ENCODE peak calls at places on chromosomes 11 and 22, in eight cellular contexts. S is Calu3, C is fibroblast of villous mesenchyme, U is uterus, B is GM20000, X is IMR-90, E is tibial nerve, A is foreskin fibroblast. Q is an unnamed sample.

GRCh38 chr11:116062526-116063171 is 558.4 kb upstream of the CADM1 start:
- DNase-seq in S (no peak), C (no peak), U (no peak), B (peak; percentile 27), X (no peak), E (no peak), A (no peak), Q (no peak)

GRCh38 chr11:22928207-22928917 is 68.1 kb upstream of the CCDC179 start:
- DNase-seq in S (no peak), C (no peak), U (no peak), B (no peak), X (no peak), E (no peak), A (no peak), Q (no peak)

GRCh38 chr11:121889931-121890330 is 226.1 kb downstream of the BLID start:
- DNase-seq in S (no peak), C (peak; percentile 16), U (no peak), B (no peak), X (peak; percentile 73), E (no peak), A (peak; percentile 58), Q (no peak)

GRCh38 chr22:19824197-19825015 is 30.3 kb downstream of the GNB1L start:
- DNase-seq in S (no peak), C (no peak), U (no peak), B (no peak), X (no peak), E (no peak), A (no peak), Q (no peak)

GRCh38 chr11:68146010-68146540 is 24.9 kb upstream of the CHKA start:
- DNase-seq in S (peak; percentile 96), C (no peak), U (peak; percentile 41), B (no peak), X (no peak), E (peak; percentile 78), A (no peak), Q (no peak)

GRCh38 chr22:18088825-18089568 is 11.2 kb downstream of the PEX26 start:
- DNase-seq in S (no peak), C (no peak), U (no peak), B (no peak), X (no peak), E (no peak), A (no peak), Q (no peak)

GRCh38 chr11:12691473-12691872 is 17.3 kb downstream of the TEAD1 start:
- DNase-seq in S (no peak), C (peak; percentile 93), U (no peak), B (no peak), X (peak; percentile 86), E (no peak), A (peak; percentile 75), Q (no peak)

GRCh38 chr11:74679513-74679865 is 51.7 kb downstream of the CHRDL2 start:
- DNase-seq in S (no peak), C (no peak), U (no peak), B (no peak), X (no peak), E (no peak), A (no peak), Q (no peak)

GRCh38 chr22:39204216-39204615 is 40.6 kb downstream of the PDGFB start:
- DNase-seq in S (no peak), C (no peak), U (no peak), B (no peak), X (no peak), E (no peak), A (no peak), Q (no peak)

GRCh38 chr11:35289821-35290220 is 129.5 kb downstream of the SLC1A2 start:
- DNase-seq in S (no peak), C (peak; percentile 42), U (no peak), B (no peak), X (peak; percentile 60), E (no peak), A (peak; percentile 69), Q (no peak)

GRCh38 chr11:86244063-86244521 is 461 bp upstream of the EED start:
- DNase-seq in S (peak; percentile 82), C (no peak), U (peak; percentile 84), B (peak; percentile 89), X (peak; percentile 84), E (peak; percentile 76), A (peak; percentile 77), Q (peak; percentile 40)

GRCh38 chr11:10659339-10660216 is 34.0 kb downstream of the IRAG1 start:
- DNase-seq in S (peak; percentile 60), C (peak; percentile 87), U (peak; percentile 68), B (no peak), X (peak; percentile 95), E (peak; percentile 64), A (peak; percentile 95), Q (no peak)

GRCh38 chr22:26894362-26894761 is 237.0 kb downstream of the MIAT start:
- DNase-seq in S (no peak), C (peak; percentile 11), U (no peak), B (no peak), X (peak; percentile 18), E (no peak), A (no peak), Q (no peak)

GRCh38 chr22:43198126-43198525 is 11.2 kb upstream of the TTLL12 start:
- DNase-seq in S (no peak), C (no peak), U (no peak), B (no peak), X (no peak), E (no peak), A (no peak), Q (no peak)

GRCh38 chr22:45226681-45227186 is 14.0 kb downstream of the KIAA0930 start:
- DNase-seq in S (peak; percentile 46), C (no peak), U (no peak), B (no peak), X (no peak), E (no peak), A (peak; percentile 40), Q (no peak)

DNA sequence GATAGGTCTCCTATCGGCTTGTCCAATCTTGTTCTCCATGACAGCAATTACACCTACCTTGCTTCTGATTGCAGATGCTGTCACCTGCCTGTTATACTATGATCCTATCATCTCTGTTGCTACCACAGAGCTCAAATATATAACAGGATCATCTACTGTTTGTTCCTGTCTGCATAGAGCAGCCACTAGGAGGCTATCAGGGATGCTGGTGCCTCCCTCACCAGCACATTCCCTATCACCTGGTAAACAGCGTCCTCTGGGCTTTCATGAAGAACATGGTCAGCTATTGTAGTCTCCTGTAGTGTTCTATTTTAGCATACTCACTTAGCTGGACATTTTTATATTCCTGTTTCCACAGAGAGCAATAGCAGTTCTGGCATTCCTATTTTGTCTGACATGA is 87.8 kb upstream of the FAT3 start:
- DNase-seq in S (no peak), C (no peak), U (no peak), B (no peak), X (no peak), E (no peak), A (no peak), Q (no peak)
- TF ChIP-seq CTCF in S (no peak), C (no peak), U (no peak), B (no peak), X (no peak), E (no peak), A (no peak), Q (no peak)

GRCh38 chr11:78138694-78139421 is 568 bp downstream of the ALG8 start:
- DNase-seq in S (peak; percentile 27), C (no peak), U (no peak), B (peak; percentile 22), X (peak; percentile 31), E (no peak), A (peak; percentile 19), Q (no peak)
- TF ChIP-seq CTCF in S (no peak), C (no peak), U (no peak), B (no peak), X (no peak), E (no peak), A (no peak), Q (no peak)

GRCh38 chr11:8927233-8927632 is 5.5 kb downstream of the C11orf16 start:
- DNase-seq in S (no peak), C (no peak), U (no peak), B (no peak), X (no peak), E (no peak), A (no peak), Q (no peak)
- TF ChIP-seq CTCF in S (no peak), C (no peak), U (no peak), B (no peak), X (no peak), E (no peak), A (no peak), Q (no peak)

DNA sequence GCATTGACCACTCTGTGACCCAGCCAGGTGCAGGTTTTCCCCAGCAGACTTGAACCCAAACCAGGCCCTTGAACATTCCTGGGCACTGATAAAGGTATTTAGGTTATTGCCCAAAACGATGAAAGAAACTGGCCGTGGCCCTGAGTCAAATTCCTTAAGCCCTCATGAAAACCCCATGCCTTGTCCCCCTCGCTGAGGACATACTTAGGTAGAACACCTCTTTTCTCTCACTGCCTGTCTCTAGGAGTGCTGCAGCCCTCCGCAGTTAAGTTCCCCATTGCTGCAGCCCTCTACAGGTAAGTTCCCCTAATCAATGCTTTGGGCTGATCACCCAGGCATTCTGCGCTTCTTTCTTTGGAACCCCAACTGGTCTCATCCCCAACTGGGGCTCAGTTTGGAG is 961.6 kb downstream of the TBC1D22A start:
- DNase-seq in S (no peak), C (no peak), U (no peak), B (no peak), X (no peak), E (no peak), A (no peak), Q (no peak)
- TF ChIP-seq CTCF in S (no peak), C (no peak), U (no peak), B (no peak), X (no peak), E (no peak), A (no peak), Q (no peak)

GRCh38 chr11:101323997-101324396 is 194.4 kb upstream of the PGR start:
- DNase-seq in S (no peak), C (no peak), U (no peak), B (no peak), X (no peak), E (no peak), A (no peak), Q (no peak)
- TF ChIP-seq CTCF in S (no peak), C (peak; percentile 34), U (no peak), B (no peak), X (no peak), E (no peak), A (no peak), Q (peak; percentile 3)

GRCh38 chr11:1827095-1827797 is 7.5 kb upstream of the SYT8 start:
- DNase-seq in S (peak; percentile 93), C (peak; percentile 74), U (no peak), B (no peak), X (peak; percentile 65), E (peak; percentile 38), A (peak; percentile 73), Q (no peak)
- TF ChIP-seq CTCF in S (no peak), C (no peak), U (no peak), B (no peak), X (no peak), E (no peak), A (no peak), Q (no peak)